ENCODE peak calls at places on chromosomes 7 and 10, in four cellular contexts. P, Z, A and C are unnamed samples.

GRCh38 chr7:114422478-114423217 is 8.0 kb downstream of the FOXP2 start:
- DNase-seq in A (peak), Z (no peak), P (no peak), C (no peak)

GRCh38 chr7:72415586-72415985 is 3.4 kb upstream of the CALN1 start:
- DNase-seq in A (no peak), Z (no peak), P (no peak), C (no peak)

GRCh38 chr10:97895915-97896314 is 46.3 kb downstream of the GOLGA7B start:
- DNase-seq in Z (no peak), A (no peak), P (no peak), C (no peak)

GRCh38 chr10:23253780-23254179 is 61.7 kb downstream of the PTF1A start:
- DNase-seq in Z (no peak), P (no peak), A (no peak), C (no peak)

GRCh38 chr7:528451-528850 is 8.8 kb upstream of the PDGFA start:
- DNase-seq in P (no peak), Z (no peak), A (no peak), C (no peak)

GRCh38 chr7:148303295-148304013 is 287.1 kb upstream of the C7orf33 start:
- DNase-seq in A (peak), P (no peak), Z (no peak), C (no peak)

GRCh38 chr7:26183545-26184282 is 16.8 kb downstream of the HNRNPA2B1 start:
- DNase-seq in Z (no peak), A (no peak), P (no peak), C (no peak)

GRCh38 chr7:49644402-49645166 is 128.9 kb upstream of the VWC2 start:
- DNase-seq in P (no peak), Z (no peak), A (no peak), C (peak)

GRCh38 chr10:3766046-3766761 is 18.8 kb downstream of the KLF6 start:
- DNase-seq in P (no peak), Z (no peak), A (no peak), C (no peak)
- H3K4me3 ChIP-seq in P (no peak), Z (no peak), A (no peak), C (no peak)

GRCh38 chr7:100947792-100948191 is 1.5 kb upstream of the MUC3A start:
- DNase-seq in P (no peak), Z (no peak), A (no peak), C (no peak)
- TF ChIP-seq EP300 in P (no peak), Z (no peak), A (no peak), C (no peak)

GRCh38 chr10:103278424-103278823 is 1.5 kb downstream of the INA start:
- DNase-seq in A (no peak), Z (no peak), P (no peak), C (no peak)

GRCh38 chr10:103276941-103277712 is at the start of gene INA:
- DNase-seq in P (peak), Z (no peak), A (no peak), C (no peak)

GRCh38 chr10:103277713-103278299 is 868 bp downstream of the INA start:
- DNase-seq in Z (no peak), A (no peak), P (no peak), C (no peak)

GRCh38 chr10:103280505-103280904 is 3.6 kb downstream of the INA start:
- DNase-seq in A (no peak), P (no peak), Z (no peak), C (no peak)

DNA sequence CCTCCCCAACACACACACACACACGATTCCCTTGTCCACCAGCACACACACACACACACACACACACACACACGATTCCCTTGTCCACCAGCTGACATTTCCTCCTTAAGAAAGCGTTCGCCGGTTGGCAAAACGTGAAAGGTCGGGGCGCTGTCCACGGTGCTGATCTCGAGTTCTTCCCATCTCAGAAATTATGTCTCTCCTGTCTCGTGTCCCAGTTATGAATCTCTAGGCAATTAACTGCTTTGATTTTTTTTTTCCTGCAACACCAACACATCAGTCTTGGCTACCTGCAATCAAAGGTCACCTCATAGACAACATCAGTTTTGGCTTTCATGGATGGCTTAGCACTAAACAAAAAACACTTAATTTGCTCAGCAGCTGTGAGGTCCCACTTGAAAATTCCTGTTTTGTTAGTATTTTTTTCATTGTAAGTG is 1.9 kb downstream of the INA start:
- DNase-seq in P (no peak), Z (no peak), A (peak), C (no peak)
- H3K4me3 ChIP-seq in P (no peak), Z (no peak), A (no peak), C (no peak)

DNA sequence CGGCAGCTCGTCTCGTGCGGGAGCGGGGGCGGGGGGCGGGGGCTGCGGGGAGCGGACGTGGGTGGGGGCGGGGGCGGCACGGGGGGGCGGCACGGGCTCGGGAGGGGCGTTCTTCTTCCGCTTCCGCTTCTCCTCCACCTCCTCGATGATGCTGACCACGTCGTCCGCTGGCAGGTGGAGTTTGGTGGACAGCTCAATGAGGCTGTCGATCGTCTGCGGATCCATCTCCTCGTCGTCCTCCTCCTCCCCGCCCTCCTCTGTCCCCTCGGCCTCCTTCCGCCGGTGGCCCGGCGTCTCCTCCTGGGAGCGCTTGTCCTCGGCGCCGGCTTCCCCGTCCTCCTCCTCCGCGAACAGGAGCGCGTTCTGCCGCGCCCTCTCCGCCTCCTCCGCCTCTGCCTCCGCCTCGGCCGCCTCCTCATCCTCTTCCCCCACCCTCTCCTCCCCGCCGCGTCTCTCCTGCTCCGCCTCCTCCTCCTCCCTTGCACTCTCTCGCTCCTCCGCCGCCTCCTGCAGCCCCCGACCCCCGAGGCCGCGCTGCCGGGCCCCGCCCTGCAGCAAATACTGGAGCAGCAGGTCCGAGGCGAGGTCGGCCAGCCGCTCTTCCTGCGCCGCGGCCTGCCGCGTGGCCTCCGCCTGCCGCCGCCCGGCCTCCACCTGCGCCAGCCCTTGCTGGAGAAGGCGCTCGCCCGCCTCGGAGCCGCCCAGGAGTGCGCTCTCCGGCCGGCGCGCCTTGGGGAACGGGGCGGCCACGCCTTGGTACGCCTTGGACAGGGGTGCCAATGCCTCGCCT is 1.9 kb downstream of the VGF start:
- DNase-seq in Z (no peak), A (no peak), P (no peak), C (no peak)
- TF ChIP-seq EP300 in Z (no peak), A (no peak), P (no peak), C (no peak)

GRCh38 chr10:72691470-72692056 is 380 bp upstream of the MCU start:
- DNase-seq in Z (no peak), A (no peak), P (peak), C (no peak)
- H3K4me3 ChIP-seq in Z (peak), A (peak), P (peak), C (peak)

DNA sequence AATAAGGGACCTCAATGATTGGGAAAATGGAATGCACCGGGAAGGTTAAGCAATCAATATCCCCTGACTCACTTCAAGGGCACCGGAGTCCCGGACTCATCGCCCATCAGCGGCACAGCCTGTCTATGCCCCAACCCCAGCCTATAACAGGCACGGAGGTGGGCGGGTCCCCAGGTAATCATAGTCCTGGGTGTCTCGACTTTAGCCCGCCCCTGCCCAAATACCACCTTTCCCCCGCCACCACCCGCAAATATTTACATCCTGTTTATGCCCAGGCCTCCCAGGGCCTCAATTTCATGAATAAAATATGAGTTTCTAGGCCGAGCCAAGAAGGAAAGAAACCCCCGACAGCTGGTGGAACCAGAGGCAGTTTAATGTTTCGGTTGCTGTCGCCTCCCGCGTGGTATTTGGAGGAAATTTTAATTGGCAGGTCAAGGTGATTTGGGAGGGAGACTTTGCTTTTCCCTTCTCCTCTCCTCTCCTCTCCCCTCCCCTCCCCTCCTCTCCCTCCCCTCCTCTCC is 15.6 kb upstream of the RFC2 start:
- DNase-seq in A (peak), Z (peak), P (peak), C (no peak)
- TF ChIP-seq EP300 in A (no peak), Z (no peak), P (no peak), C (no peak)

GRCh38 chr10:74969093-74969492 is 142.4 kb upstream of the SAMD8 start:
- DNase-seq in Z (no peak), P (no peak), A (no peak), C (no peak)
- H3K4me3 ChIP-seq in Z (no peak), P (no peak), A (no peak), C (no peak)

DNA sequence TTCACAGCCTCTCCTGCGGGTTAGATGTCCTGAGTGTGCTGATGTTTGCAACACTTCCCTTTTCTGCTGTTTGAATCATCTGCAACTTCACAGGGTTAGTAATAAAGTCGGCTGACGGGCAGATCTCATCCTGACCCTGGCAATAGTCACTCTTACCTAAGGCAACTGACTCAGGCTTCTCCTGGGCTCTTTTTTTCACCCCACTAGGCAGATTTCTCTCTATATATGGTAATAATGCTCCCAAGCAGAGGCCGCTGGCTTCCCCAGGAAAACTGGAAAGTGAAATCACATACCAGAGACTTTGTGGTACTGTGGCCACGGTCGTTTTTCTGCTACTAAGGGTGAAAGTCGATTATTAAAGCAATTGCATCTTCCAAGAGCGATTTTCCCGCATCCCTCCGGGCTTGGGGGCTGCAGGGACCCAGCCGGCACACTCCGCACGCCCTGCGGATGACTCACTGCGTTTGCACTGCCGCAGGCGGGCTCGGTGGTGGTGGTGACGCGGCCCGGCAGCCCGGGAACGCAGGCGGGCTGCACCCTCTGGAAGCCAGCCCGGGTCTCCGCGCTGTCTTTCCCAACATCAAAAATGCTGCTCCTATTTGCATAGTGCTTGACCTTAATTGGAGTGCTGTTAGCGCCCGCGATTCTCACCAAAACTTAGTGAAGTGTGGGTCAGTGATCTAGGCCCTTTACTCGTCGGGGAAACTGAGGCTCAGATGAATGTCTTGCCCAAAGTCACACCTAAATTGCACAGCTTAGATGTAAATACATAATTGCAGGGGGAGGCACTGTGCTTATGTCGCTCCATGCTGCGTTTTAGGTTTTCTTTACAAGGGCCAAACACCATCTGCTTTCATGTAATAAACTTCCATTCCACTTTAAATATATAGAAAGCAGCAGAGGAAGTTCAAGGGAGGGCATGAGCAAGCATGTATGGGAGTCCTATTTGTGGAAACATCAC is 47.6 kb upstream of the ITGB1 start:
- DNase-seq in P (peak), Z (peak), A (peak), C (no peak)
- TF ChIP-seq EP300 in P (peak), Z (no peak), A (no peak), C (peak)